ENCODE peak calls at places on chromosomes 16 and 17, in six cellular contexts. U, H, V, S, R and X are unnamed samples.

GRCh38 chr17:48647103-48647963 is 21.2 kb upstream of the HOXB9 start:
- DNase-seq in H (peak; percentile 73), V (no peak), S (no peak), R (no peak), U (no peak), X (peak; percentile 80)

GRCh38 chr17:7782237-7782636 is 51.8 kb upstream of the KDM6B start:
- DNase-seq in V (no peak), R (no peak), S (no peak), H (no peak), U (no peak), X (no peak)

GRCh38 chr16:73337371-73337770 is 289.4 kb upstream of the ZFHX3 start:
- DNase-seq in U (no peak), V (no peak), H (no peak), R (no peak), S (no peak), X (no peak)

GRCh38 chr17:29243792-29244191 is 2.9 kb upstream of the CRYBA1 start:
- DNase-seq in U (no peak), S (no peak), V (peak; percentile 46), R (peak; percentile 30), H (peak; percentile 47), X (peak; percentile 71)

GRCh38 chr16:68902376-68903345 is 59.3 kb downstream of the TANGO6 start:
- DNase-seq in H (peak; percentile 54), U (no peak), R (peak; percentile 63), V (peak; percentile 48), S (no peak), X (peak; percentile 93)

GRCh38 chr17:47188266-47188665 is 829 bp downstream of the CDC27 start:
- DNase-seq in V (peak; percentile 25), S (no peak), U (no peak), R (no peak), H (no peak), X (peak; percentile 16)

GRCh38 chr16:75921281-75921680 is 195.0 kb upstream of the CPHXL start:
- DNase-seq in H (no peak), V (no peak), U (no peak), R (no peak), S (no peak), X (peak; percentile 38)

GRCh38 chr16:11586375-11586855 is 304 bp downstream of the LITAF start:
- DNase-seq in S (no peak), U (no peak), H (no peak), R (no peak), V (no peak), X (peak; percentile 27)

GRCh38 chr17:13583996-13584700 is 17.6 kb downstream of the HS3ST3A1 start:
- DNase-seq in R (no peak), S (no peak), U (no peak), H (no peak), V (no peak), X (no peak)

GRCh38 chr17:35002876-35003551 is 22.7 kb downstream of the LIG3 start:
- DNase-seq in U (no peak), V (no peak), S (no peak), R (no peak), H (no peak), X (no peak)

GRCh38 chr17:68417317-68417716 is 40.0 kb downstream of the WIPI1 start:
- DNase-seq in U (no peak), S (no peak), R (no peak), H (no peak), V (no peak), X (no peak)

GRCh38 chr16:82298472-82298871 is 128.4 kb upstream of the MPHOSPH6 start:
- DNase-seq in R (no peak), V (no peak), U (no peak), S (no peak), H (no peak), X (no peak)

GRCh38 chr17:78826836-78827509 is 13.6 kb downstream of the USP36 start:
- DNase-seq in S (no peak), V (no peak), R (no peak), U (no peak), H (no peak), X (no peak)

GRCh38 chr17:888998-889401 is 90.6 kb downstream of the NXN start:
- DNase-seq in H (no peak), S (no peak), V (no peak), U (peak; percentile 24), R (no peak), X (no peak)
- TF ChIP-seq CREB1 in H (no peak), S (no peak), V (no peak), U (no peak), R (no peak), X (no peak)

GRCh38 chr16:5008311-5008731 is 25.4 kb downstream of the NAGPA start:
- DNase-seq in V (no peak), U (no peak), H (no peak), R (no peak), S (no peak), X (no peak)

GRCh38 chr16:5005916-5006315 is 27.8 kb downstream of the NAGPA start:
- DNase-seq in U (no peak), R (no peak), V (no peak), S (no peak), H (no peak), X (no peak)

GRCh38 chr16:5006348-5007193 is 27.2 kb downstream of the NAGPA start:
- DNase-seq in U (no peak), V (no peak), H (no peak), S (no peak), R (no peak), X (no peak)

GRCh38 chr16:5004311-5004710 is 29.4 kb downstream of the NAGPA start:
- DNase-seq in H (no peak), V (no peak), S (no peak), R (no peak), U (no peak), X (no peak)

GRCh38 chr16:5007256-5007655 is 26.5 kb downstream of the NAGPA start:
- DNase-seq in V (no peak), S (no peak), R (no peak), U (no peak), H (no peak), X (no peak)
- TF ChIP-seq CREB1 in V (no peak), S (no peak), R (no peak), U (no peak), H (no peak), X (no peak)

DNA sequence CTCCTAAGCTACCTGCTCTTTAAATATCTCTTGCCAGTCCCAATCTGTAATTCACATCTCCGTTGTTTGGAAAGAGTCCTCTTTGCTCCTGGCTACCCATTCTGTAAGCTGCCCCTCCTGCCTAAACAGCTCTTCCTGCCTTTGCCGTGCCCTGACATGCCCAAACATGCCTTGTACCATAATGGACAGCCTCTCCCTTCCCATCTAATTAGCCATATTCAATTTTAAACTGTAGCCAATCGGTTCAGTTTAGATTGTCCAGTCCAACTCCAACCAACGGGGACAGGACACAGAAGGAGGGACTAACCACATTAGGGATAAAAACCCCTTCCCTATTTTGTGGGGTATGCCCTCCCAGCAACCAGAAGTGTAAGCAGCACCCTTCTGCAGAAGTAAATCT is 30.6 kb upstream of the CLEC3A start:
- DNase-seq in U (no peak), H (no peak), R (no peak), S (no peak), V (no peak), X (no peak)
- TF ChIP-seq CREB1 in U (no peak), H (no peak), R (no peak), S (no peak), V (no peak), X (no peak)

DNA sequence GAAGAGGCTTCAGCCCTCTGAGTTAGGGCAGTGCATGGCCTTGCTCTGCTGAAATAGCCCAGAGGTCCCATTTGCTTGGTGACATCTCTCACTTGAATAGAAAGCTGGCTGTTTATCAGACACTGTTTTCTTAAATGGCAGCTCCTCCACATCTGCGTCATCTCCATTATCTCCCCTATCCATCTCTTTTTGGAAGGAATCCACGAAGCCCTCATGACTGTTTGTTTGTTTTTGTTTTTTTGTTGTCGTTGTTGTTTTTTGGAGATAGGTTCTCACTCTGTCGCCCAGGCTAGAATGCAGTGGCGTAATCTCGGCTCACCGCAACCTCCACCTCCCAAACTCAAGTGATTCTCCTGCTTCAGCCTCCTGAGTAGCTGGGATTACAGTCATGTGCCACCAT is 16.6 kb downstream of the NAA60 start:
- DNase-seq in V (no peak), S (no peak), U (no peak), R (no peak), H (no peak), X (no peak)
- TF ChIP-seq CREB1 in V (no peak), S (no peak), U (no peak), R (no peak), H (no peak), X (no peak)

DNA sequence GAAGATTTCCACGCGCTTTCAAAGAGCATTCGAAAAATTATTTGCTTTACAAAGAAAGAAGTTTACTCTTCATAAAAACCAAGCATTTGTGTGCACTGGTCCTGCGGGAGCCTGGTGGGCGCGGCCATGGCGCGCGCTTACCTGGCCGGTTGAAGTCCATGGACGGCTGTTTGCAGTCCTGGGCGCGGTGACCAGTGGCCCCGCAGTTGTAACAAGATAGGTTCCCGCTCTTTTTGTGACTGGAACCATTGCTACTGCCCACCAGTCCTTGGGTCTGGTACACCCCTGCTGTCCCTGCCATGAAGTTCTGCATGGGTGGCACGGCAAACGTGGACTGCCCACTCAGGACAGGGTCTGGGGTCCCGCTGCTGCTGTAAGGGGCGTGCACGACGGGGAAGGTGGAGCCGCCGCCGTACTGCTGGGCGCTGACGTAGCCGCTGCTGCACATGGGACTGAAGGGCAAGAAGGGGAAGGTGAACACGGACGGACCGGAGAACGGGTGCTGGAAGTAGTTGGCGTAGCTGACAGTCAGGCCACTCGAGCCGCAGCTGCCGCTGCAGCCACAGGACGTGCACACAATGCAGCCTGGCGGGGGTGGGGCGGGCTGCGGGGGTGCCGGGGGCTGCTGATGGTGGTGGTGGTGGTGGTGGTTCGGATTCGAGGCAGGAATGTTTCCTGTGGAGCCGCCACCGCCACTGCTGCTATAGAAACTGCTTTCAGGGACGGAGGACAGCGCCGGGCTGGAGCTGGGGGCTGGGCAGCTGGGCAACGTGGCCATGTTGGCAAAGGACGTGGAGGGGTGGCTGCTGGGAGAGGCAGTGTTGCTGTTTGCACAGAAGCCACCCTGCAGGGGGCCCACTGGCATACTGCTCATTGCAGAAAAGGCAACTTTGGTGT is 19.5 kb downstream of the MAP1LC3B start:
- DNase-seq in H (no peak), R (no peak), U (no peak), V (no peak), S (no peak), X (no peak)
- TF ChIP-seq CREB1 in H (no peak), R (no peak), U (no peak), V (no peak), S (no peak), X (no peak)

GRCh38 chr17:77371117-77371887 is 230.5 kb downstream of the SEC14L1 start:
- DNase-seq in U (no peak), H (no peak), S (no peak), R (no peak), V (no peak), X (no peak)
- TF ChIP-seq CREB1 in U (no peak), H (no peak), S (no peak), R (no peak), V (no peak), X (no peak)